ENCODE peak calls at places on chromosomes 1 and 21, in four cellular contexts. U is GM04503, N is NCI-H1417, D is mucosa of gallbladder. K is an unnamed sample.

GRCh38 chr1:51249445-51249844 is 13.4 kb downstream of the RNF11 start:
- DNase-seq in U (no peak), D (no peak), N (no peak), K (no peak)

GRCh38 chr1:160877221-160877620 is 7.8 kb downstream of the ITLN1 start:
- DNase-seq in D (no peak), U (no peak), N (no peak), K (no peak)

GRCh38 chr1:18803859-18804258 is 55.6 kb downstream of the TAS1R2 start:
- DNase-seq in D (no peak), N (no peak), U (no peak), K (no peak)

GRCh38 chr1:180644526-180645206 is 12.8 kb downstream of the XPR1 start:
- DNase-seq in D (no peak), N (no peak), U (no peak), K (no peak)

GRCh38 chr1:200351826-200352549 is 57.8 kb downstream of the ZNF281 start:
- DNase-seq in U (peak), D (no peak), N (no peak), K (no peak)

GRCh38 chr1:157137051-157137772 is 983 bp downstream of the ETV3 start:
- DNase-seq in U (no peak), D (no peak), N (no peak), K (no peak)

GRCh38 chr1:70509996-70510876 is 99.2 kb downstream of the CTH start:
- DNase-seq in N (peak), U (peak), D (no peak), K (peak)

GRCh38 chr1:202860744-202861419 is 28.1 kb downstream of the RABIF start:
- DNase-seq in D (peak), N (peak), U (no peak), K (peak)

GRCh38 chr1:8545078-8545477 is 227.2 kb downstream of the SLC45A1 start:
- DNase-seq in N (no peak), U (no peak), D (no peak), K (no peak)

GRCh38 chr1:207868769-207869721 is 41.9 kb downstream of the CD34 start:
- DNase-seq in N (peak), D (peak), U (no peak), K (peak)

GRCh38 chr1:168960595-168960994 is 145.9 kb upstream of the ATP1B1 start:
- DNase-seq in D (no peak), U (no peak), N (no peak), K (no peak)

GRCh38 chr1:182446033-182446669 is 3.8 kb upstream of the RGSL1 start:
- DNase-seq in N (peak), D (no peak), U (peak), K (peak)

GRCh38 chr1:224168859-224169380 is 14.1 kb upstream of the DEGS1 start:
- DNase-seq in D (peak), N (no peak), U (peak), K (no peak)

GRCh38 chr1:18618546-18619466 is 11.8 kb upstream of the PAX7 start:
- DNase-seq in N (no peak), U (no peak), D (no peak), K (no peak)

GRCh38 chr1:228143480-228144212 is 3.6 kb downstream of the GUK1 start:
- DNase-seq in D (no peak), N (no peak), U (no peak), K (no peak)

GRCh38 chr21:45250914-45251634 is 36.6 kb downstream of the POFUT2 start:
- DNase-seq in N (no peak), D (no peak), U (no peak), K (no peak)

GRCh38 chr21:41211041-41211426 is 43.1 kb downstream of the BACE2 start:
- DNase-seq in U (no peak), D (no peak), N (no peak), K (no peak)

GRCh38 chr1:186566140-186566850 is 105.4 kb upstream of the PDC start:
- DNase-seq in N (no peak), U (no peak), D (no peak), K (no peak)

GRCh38 chr1:27561126-27561899 is 42.6 kb downstream of the AHDC1 start:
- DNase-seq in N (no peak), U (no peak), D (no peak), K (no peak)

GRCh38 chr1:37519613-37520012 is 5.0 kb upstream of the MEAF6 start:
- DNase-seq in N (no peak), D (no peak), U (no peak), K (no peak)

GRCh38 chr1:84078108-84078823 is 65.8 kb upstream of the PRKACB start:
- DNase-seq in U (no peak), N (peak), D (no peak), K (no peak)

GRCh38 chr1:47211796-47212269 is 20.2 kb downstream of the TAL1 start:
- DNase-seq in N (no peak), U (no peak), D (peak), K (no peak)

GRCh38 chr1:162943627-162944026 is 82.7 kb upstream of the CCDC190 start:
- DNase-seq in D (no peak), N (no peak), U (no peak), K (no peak)

GRCh38 chr1:207431508-207431907 is 22.6 kb upstream of the CR2 start:
- DNase-seq in D (no peak), N (no peak), U (no peak), K (no peak)

GRCh38 chr1:235908742-235909520 is 42.2 kb upstream of the LYST start:
- DNase-seq in N (no peak), U (peak), D (no peak), K (no peak)

GRCh38 chr21:17613242-17613676 is 558 bp upstream of the BTG3 start:
- DNase-seq in N (peak), U (no peak), D (peak), K (peak)

GRCh38 chr1:186950547-186950946 is 121.8 kb downstream of the PLA2G4A start:
- DNase-seq in N (no peak), D (no peak), U (no peak), K (no peak)

K was measured in DMS79.